ENCODE peak calls at places on chromosomes 7 and 10, in five cellular contexts. M is HTR-8/SVneo; D is GM10248; U is stimulated activated CD4-positive, alpha-beta T cell treated with anti-CD3 and anti-CD28 coated beads, Interleukin-2, amount 100 ng/mL, for 48 hours; K is non-pigmented ciliary epithelial cell. B is an unnamed sample.

GRCh38 chr10:48494611-48495010 is 110.3 kb downstream of the ARHGAP22 start:
- DNase-seq in U (no peak), D (no peak), K (no peak), M (no peak), B (no peak)

GRCh38 chr7:8092140-8092539 is 123.5 kb downstream of the GLCCI1 start:
- DNase-seq in U (no peak), D (no peak), M (no peak), K (no peak), B (no peak)

GRCh38 chr10:119254355-119254754 is 47.0 kb downstream of the GRK5 start:
- DNase-seq in K (no peak), D (no peak), U (no peak), M (no peak), B (no peak)

GRCh38 chr10:5666324-5667220 is at the start of gene ASB13:
- DNase-seq in D (peak), K (no peak), M (peak), U (peak), B (no peak)

GRCh38 chr10:24240001-24240751 is 31.2 kb downstream of the KIAA1217 start:
- DNase-seq in D (no peak), M (no peak), U (no peak), K (no peak), B (no peak)

GRCh38 chr7:14666304-14666703 is 236.2 kb downstream of the DGKB start:
- DNase-seq in D (no peak), M (no peak), K (no peak), U (no peak), B (no peak)

GRCh38 chr7:30893357-30893756 is 18.3 kb upstream of the AQP1 start:
- DNase-seq in M (no peak), D (no peak), U (no peak), K (peak), B (no peak)

GRCh38 chr7:151143261-151144015 is 24.1 kb downstream of the GBX1 start:
- DNase-seq in D (no peak), U (no peak), K (no peak), M (no peak), B (no peak)

GRCh38 chr7:28410628-28411578 is 1.4 kb upstream of the CREB5 start:
- DNase-seq in M (no peak), K (no peak), U (no peak), D (peak), B (no peak)

GRCh38 chr7:30687604-30688003 is 5.3 kb upstream of the CRHR2 start:
- DNase-seq in D (no peak), M (no peak), U (no peak), K (no peak), B (no peak)

GRCh38 chr7:28149291-28150101 is 31.1 kb downstream of the JAZF1 start:
- DNase-seq in D (no peak), M (no peak), U (no peak), K (no peak), B (no peak)

GRCh38 chr10:79054203-79055099 is 14.3 kb upstream of the ZMIZ1 start:
- DNase-seq in M (no peak), U (no peak), D (no peak), K (no peak), B (no peak)

GRCh38 chr7:106609416-106609815 is 51.5 kb downstream of the CCDC71L start:
- DNase-seq in M (no peak), U (no peak), D (no peak), K (peak), B (no peak)

GRCh38 chr10:132628966-132629900 is 91.6 kb downstream of the INPP5A start:
- DNase-seq in U (no peak), K (no peak), M (no peak), D (no peak), B (no peak)

GRCh38 chr10:48809261-48809660 is 124.6 kb downstream of the WDFY4 start:
- DNase-seq in K (no peak), D (no peak), M (no peak), U (no peak), B (no peak)

GRCh38 chr10:29160110-29160669 is 128.7 kb upstream of the LYZL1 start:
- DNase-seq in U (no peak), D (no peak), M (peak), K (peak), B (peak)

GRCh38 chr7:69403169-69403568 is 195.1 kb upstream of the AUTS2 start:
- DNase-seq in U (no peak), M (no peak), K (no peak), D (no peak), B (no peak)

GRCh38 chr7:81574723-81575326 is 195.0 kb downstream of the HGF start:
- DNase-seq in D (no peak), M (no peak), K (peak), U (no peak), B (no peak)

GRCh38 chr10:99917963-99918825 is 91.6 kb downstream of the DNMBP start:
- DNase-seq in K (no peak), M (no peak), D (no peak), U (no peak), B (no peak)

GRCh38 chr10:89426230-89426868 is 12.0 kb downstream of the IFIT5 start:
- DNase-seq in K (peak), M (peak), D (peak), U (no peak), B (no peak)

GRCh38 chr7:103076767-103077166 is 1.8 kb downstream of the ARMC10 start:
- DNase-seq in U (no peak), K (no peak), M (no peak), D (no peak), B (no peak)

GRCh38 chr10:815338-816104 is 116.0 kb downstream of the LARP4B start:
- DNase-seq in K (no peak), D (no peak), U (no peak), M (no peak), B (no peak)

GRCh38 chr7:102908676-102909075 is 4.1 kb upstream of the LRRC17 start:
- DNase-seq in M (no peak), U (no peak), K (no peak), D (no peak), B (no peak)

GRCh38 chr7:155787171-155787851 is 25.0 kb downstream of the SHH start:
- DNase-seq in K (no peak), D (no peak), M (no peak), U (no peak), B (no peak)

GRCh38 chr7:45146531-45147379 is 10.8 kb upstream of the RAMP3 start:
- DNase-seq in U (no peak), M (no peak), D (no peak), K (no peak), B (no peak)

GRCh38 chr10:3532644-3533043 is 252.4 kb downstream of the KLF6 start:
- DNase-seq in M (no peak), K (no peak), U (no peak), D (no peak), B (no peak)

GRCh38 chr7:74033372-74034311 is 5.7 kb downstream of the ELN start:
- DNase-seq in U (no peak), D (no peak), K (no peak), M (no peak), B (no peak)

GRCh38 chr10:69756279-69756678 is 45.4 kb upstream of the COL13A1 start:
- DNase-seq in M (no peak), D (no peak), K (no peak), U (no peak), B (no peak)

GRCh38 chr7:130242198-130243014 is 24.3 kb upstream of the CPA2 start:
- DNase-seq in K (peak), D (peak), U (peak), M (peak), B (peak)

GRCh38 chr7:24328050-24328449 is 44.1 kb downstream of the NPY start:
- DNase-seq in D (no peak), K (no peak), U (no peak), M (no peak), B (no peak)

GRCh38 chr7:41967156-41967555 is 264.3 kb upstream of the INHBA start:
- DNase-seq in U (no peak), M (peak), K (no peak), D (no peak), B (no peak)

GRCh38 chr7:25240340-25240739 is 12.1 kb upstream of the NPVF start:
- DNase-seq in U (no peak), M (no peak), D (no peak), K (no peak), B (no peak)

GRCh38 chr10:101631821-101632475 is 43.8 kb downstream of the DPCD start:
- DNase-seq in M (no peak), D (no peak), K (no peak), U (no peak), B (no peak)

GRCh38 chr7:10734595-10734994 is 239.1 kb upstream of the PHF14 start:
- DNase-seq in D (no peak), K (no peak), U (no peak), M (no peak), B (no peak)

GRCh38 chr7:64308019-64308275 is 5.8 kb upstream of the ZNF736 start:
- DNase-seq in D (no peak), K (no peak), M (no peak), U (no peak), B (no peak)

B was measured in T1000.